ENCODE peak calls at places on chromosomes 1 and 21, in nine cellular contexts. O is NCI-H526 treated with DMSO at 0.1 percent for 48 hours, A is mucosa of descending colon, S is lung microvascular endothelial cell, G is lung, Q is hypothalamus, H is AG10803, F is pons, N is amygdala. T is an unnamed sample.

GRCh38 chr1:228650141-228650540 is 85.1 kb upstream of the RHOU start:
- DNase-seq in O (no peak), A (peak), S (no peak), G (no peak), Q (no peak), H (no peak), F (no peak), N (no peak), T (no peak)

GRCh38 chr21:46210378-46211136 is 18.0 kb downstream of the LSS start:
- DNase-seq in O (no peak), A (peak), S (no peak), G (no peak), Q (no peak), H (no peak), F (no peak), N (no peak), T (no peak)

GRCh38 chr1:65165269-65166002 is 17.4 kb downstream of the AK4 start:
- DNase-seq in O (no peak), A (no peak), S (no peak), G (no peak), Q (no peak), H (no peak), F (peak), N (no peak), T (no peak)

GRCh38 chr1:42422672-42423236 is 33.1 kb downstream of the ZMYND12 start:
- DNase-seq in O (no peak), A (no peak), S (no peak), G (no peak), Q (no peak), H (no peak), F (no peak), N (no peak), T (no peak)

GRCh38 chr1:69038379-69038778 is 529.3 kb upstream of the LRRC7 start:
- DNase-seq in O (no peak), A (no peak), S (no peak), G (no peak), Q (no peak), H (no peak), F (no peak), N (no peak), T (no peak)

GRCh38 chr1:221394011-221394544 is 347.8 kb downstream of the DUSP10 start:
- DNase-seq in O (no peak), A (no peak), S (peak), G (no peak), Q (no peak), H (peak), F (no peak), N (no peak), T (no peak)

GRCh38 chr21:46307625-46308024 is 16.0 kb downstream of the C21orf58 start:
- DNase-seq in O (no peak), A (no peak), S (no peak), G (no peak), Q (no peak), H (peak), F (no peak), N (no peak), T (no peak)

GRCh38 chr1:208231929-208232360 is 12.2 kb downstream of the PLXNA2 start:
- DNase-seq in O (no peak), A (no peak), S (no peak), G (no peak), Q (no peak), H (peak), F (no peak), N (no peak), T (no peak)

GRCh38 chr21:42343101-42343500 is 7.7 kb downstream of the TFF2 start:
- DNase-seq in O (no peak), A (no peak), S (no peak), G (no peak), Q (no peak), H (no peak), F (no peak), N (no peak), T (no peak)

GRCh38 chr1:3890389-3891328 is 9.4 kb downstream of the C1orf174 start:
- DNase-seq in O (no peak), A (no peak), S (no peak), G (no peak), Q (no peak), H (no peak), F (peak), N (no peak), T (no peak)

GRCh38 chr1:39163469-39163868 is 41.0 kb upstream of the MACF1 start:
- DNase-seq in O (no peak), A (no peak), S (no peak), G (no peak), Q (no peak), H (no peak), F (no peak), N (no peak), T (no peak)

GRCh38 chr1:113999233-113999632 is 20.0 kb downstream of the OLFML3 start:
- DNase-seq in O (no peak), A (no peak), S (no peak), G (no peak), Q (no peak), H (no peak), F (no peak), N (no peak), T (no peak)

GRCh38 chr1:199064971-199065370 is 426.1 kb downstream of the PTPRC start:
- DNase-seq in O (no peak), A (no peak), S (no peak), G (no peak), Q (no peak), H (no peak), F (no peak), N (no peak), T (no peak)

GRCh38 chr1:94727846-94728715 is 92.1 kb upstream of the SLC44A3 start:
- DNase-seq in O (no peak), A (no peak), S (peak), G (no peak), Q (no peak), H (peak), F (no peak), N (no peak), T (no peak)

GRCh38 chr21:42654179-42654912 is 925 bp downstream of the PDE9A start:
- DNase-seq in O (peak), A (peak), S (peak), G (no peak), Q (no peak), H (no peak), F (peak), N (no peak), T (no peak)

GRCh38 chr1:241208910-241209414 is 148.0 kb downstream of the RGS7 start:
- DNase-seq in O (no peak), A (no peak), S (no peak), G (no peak), Q (no peak), H (no peak), F (no peak), N (no peak), T (no peak)

GRCh38 chr21:36747815-36748381 is 49.0 kb downstream of the SIM2 start:
- DNase-seq in O (peak), A (peak), S (peak), G (no peak), Q (peak), H (peak), F (no peak), N (peak), T (no peak)

GRCh38 chr1:154886281-154887036 is 16.4 kb upstream of the KCNN3 start:
- DNase-seq in O (no peak), A (no peak), S (no peak), G (no peak), Q (no peak), H (no peak), F (no peak), N (no peak), T (no peak)

GRCh38 chr1:118113261-118113660 is 71.8 kb downstream of the SPAG17 start:
- DNase-seq in O (no peak), A (no peak), S (no peak), G (no peak), Q (no peak), H (peak), F (no peak), N (no peak), T (no peak)

GRCh38 chr1:117127840-117128239 is 6.3 kb upstream of the TRIM45 start:
- DNase-seq in O (no peak), A (no peak), S (no peak), G (peak), Q (no peak), H (peak), F (no peak), N (no peak), T (no peak)

GRCh38 chr1:225855503-225856285 is 26.5 kb downstream of the TMEM63A start:
- DNase-seq in O (no peak), A (no peak), S (no peak), G (no peak), Q (no peak), H (no peak), F (peak), N (no peak), T (no peak)

GRCh38 chr21:42839271-42840231 is 39.8 kb downstream of the WDR4 start:
- DNase-seq in O (no peak), A (no peak), S (no peak), G (no peak), Q (no peak), H (no peak), F (no peak), N (no peak), T (no peak)

GRCh38 chr1:17984510-17985085 is 123.0 kb upstream of the IGSF21 start:
- DNase-seq in O (no peak), A (no peak), S (peak), G (no peak), Q (no peak), H (no peak), F (peak), N (no peak), T (no peak)

GRCh38 chr1:59107516-59107915 is 189.4 kb upstream of the FGGY start:
- DNase-seq in O (no peak), A (no peak), S (no peak), G (no peak), Q (no peak), H (peak), F (peak), N (peak), T (no peak)

GRCh38 chr1:159775716-159776115 is 5.0 kb upstream of the DUSP23 start:
- DNase-seq in O (peak), A (no peak), S (peak), G (no peak), Q (no peak), H (peak), F (no peak), N (no peak), T (no peak)

GRCh38 chr1:66723985-66724384 is 28.3 kb upstream of the DYNLT5 start:
- DNase-seq in O (no peak), A (no peak), S (peak), G (no peak), Q (no peak), H (peak), F (peak), N (no peak), T (no peak)

T was measured in T-helper 9 cell.